ENCODE peak calls at places on chromosomes 3 and 15, in six cellular contexts. One of them, this sample, is unnamed.

GRCh38 chr15:64813075-64813474 is 12.4 kb downstream of the PIF1 start:
- DNase-seq in neuronal stem cell: no peak
- DNase-seq in aorta: no peak
- DNase-seq in BE2C: peak; percentile 89
- DNase-seq in suprapubic skin: no peak
- DNase-seq in IMR-90: peak; percentile 44
- DNase-seq in this sample: no peak

GRCh38 chr3:97821413-97821809 is 400 bp upstream of the CRYBG3 start:
- DNase-seq in neuronal stem cell: no peak
- DNase-seq in aorta: peak; percentile 81
- DNase-seq in BE2C: peak; percentile 55
- DNase-seq in suprapubic skin: peak; percentile 72
- DNase-seq in IMR-90: no peak
- DNase-seq in this sample: peak; percentile 65

GRCh38 chr15:22806156-22806555 is 19.7 kb downstream of the NIPA1 start:
- DNase-seq in neuronal stem cell: no peak
- DNase-seq in aorta: peak; percentile 23
- DNase-seq in BE2C: no peak
- DNase-seq in suprapubic skin: no peak
- DNase-seq in IMR-90: no peak
- DNase-seq in this sample: no peak

GRCh38 chr3:131072099-131072559 is 45.5 kb downstream of the NEK11 start:
- DNase-seq in neuronal stem cell: no peak
- DNase-seq in aorta: no peak
- DNase-seq in BE2C: no peak
- DNase-seq in suprapubic skin: no peak
- DNase-seq in IMR-90: peak; percentile 13
- DNase-seq in this sample: no peak

GRCh38 chr3:52596658-52597265 is 60.4 kb downstream of the UQCC5 start:
- DNase-seq in neuronal stem cell: no peak
- DNase-seq in aorta: no peak
- DNase-seq in BE2C: no peak
- DNase-seq in suprapubic skin: no peak
- DNase-seq in IMR-90: no peak
- DNase-seq in this sample: no peak

GRCh38 chr3:149968216-149968615 is 2.5 kb downstream of the PFN2 start:
- DNase-seq in neuronal stem cell: no peak
- DNase-seq in aorta: no peak
- DNase-seq in BE2C: peak; percentile 18
- DNase-seq in suprapubic skin: no peak
- DNase-seq in IMR-90: peak; percentile 48
- DNase-seq in this sample: no peak

GRCh38 chr3:128112406-128112968 is 11.1 kb downstream of the RUVBL1 start:
- DNase-seq in neuronal stem cell: no peak
- DNase-seq in aorta: no peak
- DNase-seq in BE2C: peak; percentile 90
- DNase-seq in suprapubic skin: no peak
- DNase-seq in IMR-90: peak; percentile 90
- DNase-seq in this sample: peak; percentile 57

GRCh38 chr3:175020101-175020500 is 161.0 kb downstream of the NAALADL2 start:
- DNase-seq in neuronal stem cell: no peak
- DNase-seq in aorta: no peak
- DNase-seq in BE2C: no peak
- DNase-seq in suprapubic skin: no peak
- DNase-seq in IMR-90: peak; percentile 55
- DNase-seq in this sample: peak; percentile 18

GRCh38 chr3:46874430-46874829 is 3.1 kb upstream of the PTH1R start:
- DNase-seq in neuronal stem cell: no peak
- DNase-seq in aorta: peak; percentile 81
- DNase-seq in BE2C: no peak
- DNase-seq in suprapubic skin: no peak
- DNase-seq in IMR-90: no peak
- DNase-seq in this sample: no peak

GRCh38 chr15:44633603-44634002 is 29.9 kb downstream of the SPG11 start:
- DNase-seq in neuronal stem cell: no peak
- DNase-seq in aorta: no peak
- DNase-seq in BE2C: no peak
- DNase-seq in suprapubic skin: no peak
- DNase-seq in IMR-90: peak; percentile 36
- DNase-seq in this sample: peak; percentile 35

GRCh38 chr3:118817748-118818165 is 216.9 kb downstream of the IGSF11 start:
- DNase-seq in neuronal stem cell: peak; percentile 53
- DNase-seq in aorta: no peak
- DNase-seq in BE2C: peak; percentile 63
- DNase-seq in suprapubic skin: no peak
- DNase-seq in IMR-90: peak; percentile 57
- DNase-seq in this sample: peak; percentile 44

GRCh38 chr3:61847784-61848462 is 286.6 kb downstream of the PTPRG start:
- DNase-seq in neuronal stem cell: no peak
- DNase-seq in aorta: no peak
- DNase-seq in BE2C: no peak
- DNase-seq in suprapubic skin: peak; percentile 71
- DNase-seq in IMR-90: no peak
- DNase-seq in this sample: no peak

GRCh38 chr15:60070838-60071493 is 66.9 kb downstream of the FOXB1 start:
- DNase-seq in neuronal stem cell: no peak
- DNase-seq in aorta: no peak
- DNase-seq in BE2C: no peak
- DNase-seq in suprapubic skin: no peak
- DNase-seq in IMR-90: peak; percentile 82
- DNase-seq in this sample: peak; percentile 87

GRCh38 chr15:93829115-93829849 is 402.1 kb upstream of the MCTP2 start:
- DNase-seq in neuronal stem cell: no peak
- DNase-seq in aorta: no peak
- DNase-seq in BE2C: peak; percentile 60
- DNase-seq in suprapubic skin: no peak
- DNase-seq in IMR-90: no peak
- DNase-seq in this sample: peak; percentile 98

GRCh38 chr15:88894819-88895767 is at the start of gene HAPLN3:
- DNase-seq in neuronal stem cell: no peak
- DNase-seq in aorta: peak; percentile 88
- DNase-seq in BE2C: no peak
- DNase-seq in suprapubic skin: no peak
- DNase-seq in IMR-90: peak; percentile 47
- DNase-seq in this sample: no peak

GRCh38 chr3:172836390-172836997 is 86.0 kb downstream of the ECT2 start:
- DNase-seq in neuronal stem cell: peak; percentile 49
- DNase-seq in aorta: no peak
- DNase-seq in BE2C: peak; percentile 67
- DNase-seq in suprapubic skin: no peak
- DNase-seq in IMR-90: peak; percentile 34
- DNase-seq in this sample: peak; percentile 8

GRCh38 chr3:175386630-175387029 is 527.5 kb downstream of the NAALADL2 start:
- DNase-seq in neuronal stem cell: no peak
- DNase-seq in aorta: no peak
- DNase-seq in BE2C: peak; percentile 14
- DNase-seq in suprapubic skin: no peak
- DNase-seq in IMR-90: peak; percentile 95
- DNase-seq in this sample: peak; percentile 84

GRCh38 chr3:134373942-134374790 is at the start of gene AMOTL2:
- DNase-seq in neuronal stem cell: peak; percentile 96
- DNase-seq in aorta: peak; percentile 95
- DNase-seq in BE2C: peak; percentile 37
- DNase-seq in suprapubic skin: peak; percentile 90
- DNase-seq in IMR-90: peak; percentile 97
- DNase-seq in this sample: peak; percentile 94

GRCh38 chr15:39128746-39129145 is 452.1 kb upstream of the THBS1 start:
- DNase-seq in neuronal stem cell: no peak
- DNase-seq in aorta: no peak
- DNase-seq in BE2C: no peak
- DNase-seq in suprapubic skin: no peak
- DNase-seq in IMR-90: no peak
- DNase-seq in this sample: no peak

GRCh38 chr3:41693799-41694198 is 268.1 kb downstream of the ULK4 start:
- DNase-seq in neuronal stem cell: no peak
- DNase-seq in aorta: no peak
- DNase-seq in BE2C: no peak
- DNase-seq in suprapubic skin: no peak
- DNase-seq in IMR-90: peak; percentile 38
- DNase-seq in this sample: no peak

GRCh38 chr15:73924258-73924921 is 1.9 kb upstream of the LOXL1 start:
- DNase-seq in neuronal stem cell: no peak
- DNase-seq in aorta: peak; percentile 87
- DNase-seq in BE2C: peak; percentile 48
- DNase-seq in suprapubic skin: no peak
- DNase-seq in IMR-90: peak; percentile 92
- DNase-seq in this sample: peak; percentile 55

GRCh38 chr3:24399614-24400013 is 95.0 kb downstream of the THRB start:
- DNase-seq in neuronal stem cell: no peak
- DNase-seq in aorta: no peak
- DNase-seq in BE2C: no peak
- DNase-seq in suprapubic skin: no peak
- DNase-seq in IMR-90: no peak
- DNase-seq in this sample: no peak

GRCh38 chr15:93825721-93826120 is 405.6 kb upstream of the MCTP2 start:
- DNase-seq in neuronal stem cell: no peak
- DNase-seq in aorta: no peak
- DNase-seq in BE2C: peak; percentile 40
- DNase-seq in suprapubic skin: no peak
- DNase-seq in IMR-90: no peak
- DNase-seq in this sample: no peak

GRCh38 chr3:157868881-157869280 is 237.3 kb downstream of the SHOX2 start:
- DNase-seq in neuronal stem cell: no peak
- DNase-seq in aorta: no peak
- DNase-seq in BE2C: no peak
- DNase-seq in suprapubic skin: no peak
- DNase-seq in IMR-90: no peak
- DNase-seq in this sample: no peak

GRCh38 chr3:157871248-157871647 is 235.0 kb downstream of the SHOX2 start:
- DNase-seq in neuronal stem cell: no peak
- DNase-seq in aorta: no peak
- DNase-seq in BE2C: no peak
- DNase-seq in suprapubic skin: no peak
- DNase-seq in IMR-90: no peak
- DNase-seq in this sample: no peak

GRCh38 chr3:157859541-157859940 is 246.7 kb downstream of the SHOX2 start:
- DNase-seq in neuronal stem cell: no peak
- DNase-seq in aorta: no peak
- DNase-seq in BE2C: no peak
- DNase-seq in suprapubic skin: no peak
- DNase-seq in IMR-90: no peak
- DNase-seq in this sample: no peak

GRCh38 chr3:157868168-157868567 is 238.1 kb downstream of the SHOX2 start:
- DNase-seq in neuronal stem cell: no peak
- DNase-seq in aorta: no peak
- DNase-seq in BE2C: no peak
- DNase-seq in suprapubic skin: no peak
- DNase-seq in IMR-90: peak; percentile 6
- DNase-seq in this sample: no peak

DNA sequence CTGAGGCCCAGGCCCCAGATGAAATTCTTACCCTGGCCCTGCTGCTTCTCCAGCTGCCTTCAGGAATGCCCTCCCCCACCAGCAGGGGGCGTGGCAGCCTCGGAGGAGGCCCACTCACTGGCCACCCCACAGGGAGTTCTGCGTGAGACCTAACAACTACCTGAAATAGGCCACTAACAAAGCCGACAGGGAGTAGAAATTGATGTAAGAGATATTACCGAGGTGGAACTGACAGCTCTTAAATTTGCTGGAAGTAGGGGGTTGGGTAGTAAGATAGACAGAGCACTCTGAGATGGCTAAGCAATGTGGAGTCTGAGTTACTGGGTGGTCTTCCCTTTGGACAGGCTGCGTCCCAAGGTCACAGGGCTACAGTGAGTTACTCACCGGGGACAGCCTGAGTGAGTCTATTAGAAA is 240.8 kb downstream of the SHOX2 start:
- DNase-seq in neuronal stem cell: peak; percentile 30
- DNase-seq in aorta: no peak
- DNase-seq in BE2C: peak; percentile 72
- DNase-seq in suprapubic skin: no peak
- DNase-seq in IMR-90: no peak
- DNase-seq in this sample: peak; percentile 5
- H3K4me1 ChIP-seq in neuronal stem cell: no peaks in the 10 kb centered on the region
- H3K4me1 ChIP-seq in aorta: peaks cover 2% of the 10 kb centered on the region
- H3K4me1 ChIP-seq in BE2C: no peaks in the 10 kb centered on the region
- H3K4me1 ChIP-seq in suprapubic skin: peaks cover 2% of the 10 kb centered on the region
- H3K4me1 ChIP-seq in IMR-90: no peaks in the 10 kb centered on the region
- H3K4me1 ChIP-seq in this sample: no peaks in the 10 kb centered on the region

DNA sequence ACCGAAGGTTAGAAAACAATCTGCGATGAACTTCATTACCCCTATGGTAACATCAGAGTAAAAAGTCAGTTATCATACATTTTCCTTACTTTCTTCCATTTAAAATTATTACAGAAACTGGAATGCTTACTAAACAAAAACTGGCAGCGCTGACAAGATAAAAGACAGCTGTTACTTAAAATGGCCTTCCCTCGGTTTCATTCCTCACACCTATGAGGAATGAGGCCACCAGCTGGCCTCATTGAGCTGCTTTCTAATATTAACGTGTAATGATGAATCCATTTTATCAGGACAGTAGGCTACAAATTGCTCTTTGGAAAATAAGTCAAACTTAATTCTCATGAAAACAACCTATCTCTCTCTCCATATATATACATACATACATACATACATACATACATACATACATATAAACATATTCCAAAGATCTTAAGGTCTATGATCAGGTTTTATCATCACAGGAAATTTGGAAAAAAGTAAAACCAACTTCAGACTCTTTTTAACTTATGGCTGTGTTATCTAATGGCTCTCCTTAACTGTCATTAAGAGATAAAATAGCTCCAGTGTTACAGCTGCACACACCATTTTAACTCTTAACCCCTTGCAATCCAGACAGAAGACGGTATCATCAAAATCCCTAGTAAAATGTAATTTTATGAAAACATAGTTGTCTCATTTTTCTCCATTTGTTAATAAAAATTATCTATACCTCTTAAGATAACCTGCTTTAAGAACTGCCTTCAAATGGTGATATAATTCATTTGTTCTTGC is 5.2 kb downstream of the CCNL1 start:
- DNase-seq in neuronal stem cell: no peak
- DNase-seq in aorta: no peak
- DNase-seq in BE2C: no peak
- DNase-seq in suprapubic skin: no peak
- DNase-seq in IMR-90: no peak
- DNase-seq in this sample: no peak
- H3K4me1 ChIP-seq in neuronal stem cell: peaks cover 40% of the 10 kb centered on the region
- H3K4me1 ChIP-seq in aorta: no peaks in the 10 kb centered on the region
- H3K4me1 ChIP-seq in BE2C: peaks cover 8% of the 10 kb centered on the region
- H3K4me1 ChIP-seq in suprapubic skin: peaks cover 49% of the 10 kb centered on the region
- H3K4me1 ChIP-seq in IMR-90: peaks cover 6% of the 10 kb centered on the region
- H3K4me1 ChIP-seq in this sample: peaks cover 43% of the 10 kb centered on the region

GRCh38 chr3:63477494-63478129 is 174.9 kb upstream of the SNTN start:
- DNase-seq in neuronal stem cell: no peak
- DNase-seq in aorta: no peak
- DNase-seq in BE2C: no peak
- DNase-seq in suprapubic skin: no peak
- DNase-seq in IMR-90: no peak
- DNase-seq in this sample: no peak
- H3K4me1 ChIP-seq in neuronal stem cell: no peaks in the 10 kb centered on the region
- H3K4me1 ChIP-seq in aorta: no peaks in the 10 kb centered on the region
- H3K4me1 ChIP-seq in BE2C: no peaks in the 10 kb centered on the region
- H3K4me1 ChIP-seq in suprapubic skin: no peaks in the 10 kb centered on the region
- H3K4me1 ChIP-seq in IMR-90: no peaks in the 10 kb centered on the region
- H3K4me1 ChIP-seq in this sample: no peaks in the 10 kb centered on the region

DNA sequence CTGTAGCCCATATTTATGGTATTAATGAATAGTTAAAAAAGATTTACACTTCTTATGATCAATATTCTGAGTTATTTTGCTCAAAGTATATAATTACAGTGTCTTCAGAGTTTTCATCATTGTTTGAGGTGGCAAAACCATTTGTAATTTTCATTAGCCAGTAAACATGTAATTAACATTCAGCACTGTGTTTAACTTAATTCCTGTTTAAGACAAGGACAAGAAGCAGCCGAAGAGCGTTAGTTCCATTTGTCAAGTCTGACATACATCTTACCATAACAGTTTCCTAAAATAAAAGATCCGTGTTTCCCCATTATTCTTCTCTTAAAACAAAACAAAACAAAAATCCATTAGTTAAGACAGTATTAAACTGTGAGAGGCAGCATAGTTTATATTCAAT is 5.6 kb upstream of the NR2F2 start:
- DNase-seq in neuronal stem cell: no peak
- DNase-seq in aorta: no peak
- DNase-seq in BE2C: no peak
- DNase-seq in suprapubic skin: no peak
- DNase-seq in IMR-90: no peak
- DNase-seq in this sample: no peak
- H3K4me1 ChIP-seq in neuronal stem cell: peaks cover 43% of the 10 kb centered on the region
- H3K4me1 ChIP-seq in aorta: no peaks in the 10 kb centered on the region
- H3K4me1 ChIP-seq in BE2C: peaks cover 3% of the 10 kb centered on the region
- H3K4me1 ChIP-seq in suprapubic skin: peaks cover 40% of the 10 kb centered on the region
- H3K4me1 ChIP-seq in IMR-90: peaks cover 16% of the 10 kb centered on the region
- H3K4me1 ChIP-seq in this sample: peaks cover 18% of the 10 kb centered on the region

This sample was measured in foreskin keratinocyte.